ENCODE peak calls at places on chromosomes 2 and 18, in six cellular contexts. One of them, this sample, is unnamed.

GRCh38 chr18:79628416-79629248 is 51.0 kb upstream of the CTDP1 start:
- DNase-seq in SJSA1: no peak
- DNase-seq in mesenchymal stem cell: no peak
- DNase-seq in endodermal cell: no peak
- DNase-seq in RWPE2: no peak
- DNase-seq in neuronal stem cell: no peak
- DNase-seq in this sample: no peak

GRCh38 chr2:240820607-240821428 is 799 bp upstream of the KIF1A start:
- DNase-seq in SJSA1: no peak
- DNase-seq in mesenchymal stem cell: no peak
- DNase-seq in endodermal cell: peak; percentile 88
- DNase-seq in RWPE2: peak; percentile 53
- DNase-seq in neuronal stem cell: peak; percentile 50
- DNase-seq in this sample: no peak

GRCh38 chr18:6781846-6782245 is 52.3 kb downstream of the ARHGAP28 start:
- DNase-seq in SJSA1: no peak
- DNase-seq in mesenchymal stem cell: peak; percentile 35
- DNase-seq in endodermal cell: no peak
- DNase-seq in RWPE2: no peak
- DNase-seq in neuronal stem cell: no peak
- DNase-seq in this sample: peak; percentile 59

GRCh38 chr18:26646897-26647296 is 98.5 kb upstream of the KCTD1 start:
- DNase-seq in SJSA1: no peak
- DNase-seq in mesenchymal stem cell: no peak
- DNase-seq in endodermal cell: no peak
- DNase-seq in RWPE2: no peak
- DNase-seq in neuronal stem cell: no peak
- DNase-seq in this sample: no peak

GRCh38 chr2:109604597-109604996 is 9.2 kb downstream of the SEPTIN10 start:
- DNase-seq in SJSA1: peak; percentile 61
- DNase-seq in mesenchymal stem cell: peak; percentile 87
- DNase-seq in endodermal cell: peak; percentile 60
- DNase-seq in RWPE2: peak; percentile 78
- DNase-seq in neuronal stem cell: no peak
- DNase-seq in this sample: peak; percentile 13

GRCh38 chr2:10571673-10572072 is 118.1 kb downstream of the NOL10 start:
- DNase-seq in SJSA1: no peak
- DNase-seq in mesenchymal stem cell: no peak
- DNase-seq in endodermal cell: no peak
- DNase-seq in RWPE2: no peak
- DNase-seq in neuronal stem cell: no peak
- DNase-seq in this sample: no peak

GRCh38 chr2:2935445-2936149 is 442.0 kb downstream of the EIPR1 start:
- DNase-seq in SJSA1: no peak
- DNase-seq in mesenchymal stem cell: no peak
- DNase-seq in endodermal cell: no peak
- DNase-seq in RWPE2: no peak
- DNase-seq in neuronal stem cell: no peak
- DNase-seq in this sample: no peak

GRCh38 chr2:54903736-54904554 is 146.3 kb downstream of the RTN4 start:
- DNase-seq in SJSA1: peak; percentile 90
- DNase-seq in mesenchymal stem cell: peak; percentile 98
- DNase-seq in endodermal cell: no peak
- DNase-seq in RWPE2: peak; percentile 94
- DNase-seq in neuronal stem cell: no peak
- DNase-seq in this sample: peak; percentile 97

GRCh38 chr2:23549051-23549450 is 164.1 kb downstream of the KLHL29 start:
- DNase-seq in SJSA1: no peak
- DNase-seq in mesenchymal stem cell: no peak
- DNase-seq in endodermal cell: no peak
- DNase-seq in RWPE2: no peak
- DNase-seq in neuronal stem cell: no peak
- DNase-seq in this sample: peak; percentile 65

GRCh38 chr18:60966876-60967275 is 366.4 kb upstream of the CDH20 start:
- DNase-seq in SJSA1: no peak
- DNase-seq in mesenchymal stem cell: no peak
- DNase-seq in endodermal cell: no peak
- DNase-seq in RWPE2: no peak
- DNase-seq in neuronal stem cell: no peak
- DNase-seq in this sample: no peak

GRCh38 chr2:12828932-12829331 is 112.2 kb downstream of the TRIB2 start:
- DNase-seq in SJSA1: no peak
- DNase-seq in mesenchymal stem cell: no peak
- DNase-seq in endodermal cell: no peak
- DNase-seq in RWPE2: no peak
- DNase-seq in neuronal stem cell: no peak
- DNase-seq in this sample: no peak

GRCh38 chr18:65750421-65751144 is at the start of gene CDH7:
- DNase-seq in SJSA1: no peak
- DNase-seq in mesenchymal stem cell: peak; percentile 11
- DNase-seq in endodermal cell: peak; percentile 83
- DNase-seq in RWPE2: no peak
- DNase-seq in neuronal stem cell: peak; percentile 46
- DNase-seq in this sample: peak; percentile 1

GRCh38 chr2:75667884-75668283 is 21.3 kb downstream of the MRPL19 start:
- DNase-seq in SJSA1: no peak
- DNase-seq in mesenchymal stem cell: no peak
- DNase-seq in endodermal cell: no peak
- DNase-seq in RWPE2: no peak
- DNase-seq in neuronal stem cell: no peak
- DNase-seq in this sample: no peak

GRCh38 chr2:205872716-205873115 is 190.4 kb downstream of the NRP2 start:
- DNase-seq in SJSA1: no peak
- DNase-seq in mesenchymal stem cell: no peak
- DNase-seq in endodermal cell: no peak
- DNase-seq in RWPE2: no peak
- DNase-seq in neuronal stem cell: no peak
- DNase-seq in this sample: no peak

GRCh38 chr2:122063716-122064115 is 308.3 kb downstream of the TSN start:
- DNase-seq in SJSA1: no peak
- DNase-seq in mesenchymal stem cell: no peak
- DNase-seq in endodermal cell: no peak
- DNase-seq in RWPE2: no peak
- DNase-seq in neuronal stem cell: no peak
- DNase-seq in this sample: peak; percentile 30

GRCh38 chr18:55398858-55399257 is 189.1 kb downstream of the TCF4 start:
- DNase-seq in SJSA1: no peak
- DNase-seq in mesenchymal stem cell: no peak
- DNase-seq in endodermal cell: no peak
- DNase-seq in RWPE2: no peak
- DNase-seq in neuronal stem cell: no peak
- DNase-seq in this sample: no peak

DNA sequence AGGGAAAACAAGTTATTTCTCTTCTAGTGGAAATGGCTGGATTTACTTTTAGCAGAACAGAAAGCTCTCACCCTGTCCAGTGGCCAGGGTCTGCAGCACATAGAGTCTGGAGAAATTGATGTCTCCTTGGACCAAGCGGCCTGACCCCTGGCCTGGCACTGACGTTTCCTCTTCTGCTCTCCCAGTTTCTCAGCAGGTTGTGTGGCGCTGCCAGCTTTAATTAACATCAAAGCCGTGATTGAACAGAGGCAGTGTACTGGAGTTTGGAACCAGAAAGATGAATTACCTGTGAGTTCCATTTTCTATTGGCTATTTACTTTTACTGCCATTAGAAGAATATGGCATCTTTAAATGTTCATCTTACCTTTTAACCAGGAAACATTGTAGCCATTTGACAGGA is 20.9 kb downstream of the CD8A start:
- DNase-seq in SJSA1: no peak
- DNase-seq in mesenchymal stem cell: no peak
- DNase-seq in endodermal cell: no peak
- DNase-seq in RWPE2: no peak
- DNase-seq in neuronal stem cell: no peak
- DNase-seq in this sample: no peak
- H3K36me3 ChIP-seq in SJSA1: peaks cover 10% of the 10 kb centered on the region
- H3K36me3 ChIP-seq in mesenchymal stem cell: peaks cover 74% of the 10 kb centered on the region
- H3K36me3 ChIP-seq in endodermal cell: peaks cover 71% of the 10 kb centered on the region
- H3K36me3 ChIP-seq in RWPE2: peaks cover 61% of the 10 kb centered on the region
- H3K36me3 ChIP-seq in neuronal stem cell: peaks cover 96% of the 10 kb centered on the region
- H3K36me3 ChIP-seq in this sample: peaks cover 20% of the 10 kb centered on the region

GRCh38 chr2:212843409-212844199 is 305.0 kb upstream of the ERBB4 start:
- DNase-seq in SJSA1: peak; percentile 55
- DNase-seq in mesenchymal stem cell: peak; percentile 72
- DNase-seq in endodermal cell: no peak
- DNase-seq in RWPE2: no peak
- DNase-seq in neuronal stem cell: no peak
- DNase-seq in this sample: no peak
- H3K4me3 ChIP-seq in SJSA1: no peak overlapping the region
- H3K4me3 ChIP-seq in mesenchymal stem cell: peak overlapping the region; percentile 4
- H3K4me3 ChIP-seq in endodermal cell: no peak overlapping the region
- H3K4me3 ChIP-seq in RWPE2: no peak overlapping the region
- H3K4me3 ChIP-seq in neuronal stem cell: no peak overlapping the region
- H3K4me3 ChIP-seq in this sample: no peak overlapping the region

GRCh38 chr2:150168596-150168995 is 318.9 kb downstream of the RND3 start:
- DNase-seq in SJSA1: peak; percentile 9
- DNase-seq in mesenchymal stem cell: no peak
- DNase-seq in endodermal cell: no peak
- DNase-seq in RWPE2: no peak
- DNase-seq in neuronal stem cell: no peak
- DNase-seq in this sample: no peak
- H3K9me3 ChIP-seq in SJSA1: no peaks in the 10 kb centered on the region
- H3K9me3 ChIP-seq in mesenchymal stem cell: no peaks in the 10 kb centered on the region
- H3K9me3 ChIP-seq in endodermal cell: no peaks in the 10 kb centered on the region
- H3K9me3 ChIP-seq in RWPE2: no peaks in the 10 kb centered on the region
- H3K9me3 ChIP-seq in neuronal stem cell: no peaks in the 10 kb centered on the region
- H3K9me3 ChIP-seq in this sample: no peaks in the 10 kb centered on the region

GRCh38 chr2:143907801-143908200 is 612.1 kb downstream of the ZEB2 start:
- DNase-seq in SJSA1: no peak
- DNase-seq in mesenchymal stem cell: peak; percentile 29
- DNase-seq in endodermal cell: no peak
- DNase-seq in RWPE2: no peak
- DNase-seq in neuronal stem cell: no peak
- DNase-seq in this sample: no peak
- H3K36me3 ChIP-seq in SJSA1: no peaks in the 10 kb centered on the region
- H3K36me3 ChIP-seq in mesenchymal stem cell: no peaks in the 10 kb centered on the region
- H3K36me3 ChIP-seq in endodermal cell: no peaks in the 10 kb centered on the region
- H3K36me3 ChIP-seq in RWPE2: no peaks in the 10 kb centered on the region
- H3K36me3 ChIP-seq in neuronal stem cell: no peaks in the 10 kb centered on the region
- H3K36me3 ChIP-seq in this sample: no peaks in the 10 kb centered on the region

DNA sequence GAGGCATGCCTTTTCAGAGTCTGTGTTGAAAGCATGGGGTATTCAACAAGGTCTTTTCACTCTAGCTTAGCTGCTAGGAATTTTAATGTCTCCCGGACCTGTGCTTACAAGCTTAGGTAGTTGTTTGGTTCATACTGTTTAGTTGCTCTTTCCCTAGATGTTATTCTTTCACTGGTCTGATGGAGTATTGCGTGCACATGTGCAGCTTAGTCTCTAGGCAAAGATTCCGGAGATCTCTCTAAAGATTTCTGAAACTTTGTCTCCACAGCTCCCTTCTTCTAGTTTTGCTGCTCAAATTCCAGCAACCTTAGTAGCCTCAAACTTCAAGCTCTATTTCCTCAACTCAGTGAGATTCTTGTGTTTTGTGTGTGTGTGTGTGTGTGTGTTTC is 197.9 kb downstream of the MCFD2 start:
- DNase-seq in SJSA1: peak; percentile 48
- DNase-seq in mesenchymal stem cell: no peak
- DNase-seq in endodermal cell: no peak
- DNase-seq in RWPE2: no peak
- DNase-seq in neuronal stem cell: no peak
- DNase-seq in this sample: no peak
- H3K4me3 ChIP-seq in SJSA1: peak overlapping the region; percentile 9
- H3K4me3 ChIP-seq in mesenchymal stem cell: peak overlapping the region; percentile 67
- H3K4me3 ChIP-seq in endodermal cell: no peak overlapping the region
- H3K4me3 ChIP-seq in RWPE2: no peak overlapping the region
- H3K4me3 ChIP-seq in neuronal stem cell: no peak overlapping the region
- H3K4me3 ChIP-seq in this sample: no peak overlapping the region

This sample was measured in MG63.